ENCODE peak calls at places on chromosomes 7 and 10, in five cellular contexts. T is LoVo; X is NCI-H1930; R is stimulated activated CD8-positive, alpha-beta memory T cell treated with anti-CD3 and anti-CD28 coated beads, Interleukin-7, amount 100 ng/mL, for 24 hours; S is NCI-H1105 treated with DMSO at 0.1 percent for 48 hours. P is an unnamed sample.

GRCh38 chr7:57354679-57355338 is 95.2 kb upstream of the ZNF716 start:
- DNase-seq in R (no peak), S (no peak), X (no peak), T (no peak), P (no peak)

GRCh38 chr7:1663857-1664651 is 6.0 kb upstream of the ELFN1 start:
- DNase-seq in X (no peak), S (no peak), T (no peak), R (no peak), P (peak)

GRCh38 chr10:43361532-43362190 is 9.8 kb upstream of the FXYD4 start:
- DNase-seq in T (no peak), X (no peak), R (no peak), S (no peak), P (no peak)

GRCh38 chr10:119489572-119490326 is 52.8 kb downstream of the RGS10 start:
- DNase-seq in T (peak), S (no peak), X (peak), R (peak), P (peak)

GRCh38 chr7:70674268-70675025 is 457.5 kb upstream of the GALNT17 start:
- DNase-seq in X (no peak), R (no peak), T (no peak), S (peak), P (no peak)

GRCh38 chr7:114405427-114405826 is 9.2 kb upstream of the FOXP2 start:
- DNase-seq in X (no peak), S (peak), T (peak), R (no peak), P (no peak)

GRCh38 chr7:133679977-133680376 is 427.1 kb downstream of the EXOC4 start:
- DNase-seq in S (no peak), T (no peak), R (no peak), X (no peak), P (no peak)

GRCh38 chr7:107708956-107709355 is 35.0 kb upstream of the CBLL1 start:
- DNase-seq in S (no peak), X (no peak), T (no peak), R (no peak), P (no peak)

GRCh38 chr10:86523348-86523747 is 1.8 kb upstream of the WAPL start:
- DNase-seq in T (no peak), X (no peak), S (no peak), R (no peak), P (no peak)

GRCh38 chr7:95772298-95772770 is at the start of gene DYNC1I1:
- DNase-seq in S (peak), R (no peak), X (peak), T (peak), P (peak)

GRCh38 chr10:60643874-60644273 is 134.4 kb upstream of the CDK1 start:
- DNase-seq in S (no peak), X (no peak), T (no peak), R (no peak), P (no peak)

GRCh38 chr7:68441610-68442009 is 1156.7 kb upstream of the AUTS2 start:
- DNase-seq in X (peak), T (no peak), S (no peak), R (no peak), P (no peak)

GRCh38 chr10:43217563-43218205 is 49.2 kb downstream of the RASGEF1A start:
- DNase-seq in R (no peak), T (no peak), X (no peak), S (no peak), P (no peak)

GRCh38 chr7:107387573-107388219 is 82.2 kb upstream of the GPR22 start:
- DNase-seq in R (no peak), S (no peak), T (peak), X (no peak), P (no peak)

GRCh38 chr7:40015790-40016296 is 65.8 kb downstream of the CDK13 start:
- DNase-seq in R (no peak), X (no peak), S (peak), T (no peak), P (no peak)

GRCh38 chr10:118430190-118430589 is 88.1 kb upstream of the FAM204A start:
- DNase-seq in R (no peak), T (no peak), X (no peak), S (no peak), P (no peak)

GRCh38 chr7:36346260-36346831 is 43.3 kb upstream of the ANLN start:
- DNase-seq in T (no peak), X (no peak), R (no peak), S (no peak), P (no peak)

GRCh38 chr7:26198133-26198780 is 2.3 kb downstream of the HNRNPA2B1 start:
- DNase-seq in X (no peak), S (peak), R (no peak), T (peak), P (no peak)

GRCh38 chr7:128215739-128216138 is 25.3 kb upstream of the LEP start:
- DNase-seq in R (no peak), S (no peak), T (no peak), X (no peak), P (no peak)

GRCh38 chr7:22821702-22822485 is 755 bp downstream of the TOMM7 start:
- DNase-seq in T (peak), R (no peak), X (no peak), S (no peak), P (no peak)

GRCh38 chr10:49115015-49115795 is at the start of gene VSTM4:
- DNase-seq in T (no peak), X (no peak), R (no peak), S (no peak), P (peak)

GRCh38 chr7:11726251-11727155 is 105.5 kb downstream of the THSD7A start:
- DNase-seq in R (no peak), T (no peak), S (no peak), X (no peak), P (no peak)

GRCh38 chr10:50540069-50540825 is 83.5 kb downstream of the SGMS1 start:
- DNase-seq in T (no peak), X (no peak), R (no peak), S (no peak), P (no peak)

GRCh38 chr10:94383515-94383914 is 18.8 kb upstream of the TBC1D12 start:
- DNase-seq in S (no peak), X (no peak), T (no peak), R (no peak), P (no peak)

GRCh38 chr10:87646920-87647319 is 12.8 kb upstream of the PAPSS2 start:
- DNase-seq in T (no peak), X (no peak), S (no peak), R (no peak), P (no peak)

GRCh38 chr7:43248961-43249807 is 136.7 kb downstream of the HECW1 start:
- DNase-seq in T (peak), R (no peak), S (no peak), X (no peak), P (no peak)

GRCh38 chr7:85830982-85831381 is 644.1 kb upstream of the SEMA3D start:
- DNase-seq in S (no peak), X (no peak), R (no peak), T (no peak), P (no peak)

GRCh38 chr7:43700646-43701501 is 28.4 kb downstream of the COA1 start:
- DNase-seq in X (no peak), T (no peak), S (no peak), R (no peak), P (no peak)

GRCh38 chr7:149125189-149125863 is 798 bp downstream of the ZNF425 start:
- DNase-seq in X (no peak), S (no peak), R (no peak), T (no peak), P (no peak)

GRCh38 chr10:80077869-80078447 is 507 bp upstream of the TMEM254 start:
- DNase-seq in T (no peak), S (no peak), R (no peak), X (no peak), P (no peak)

GRCh38 chr7:1425292-1426136 is 33.8 kb downstream of the MICALL2 start:
- DNase-seq in T (no peak), R (no peak), S (peak), X (no peak), P (no peak)

GRCh38 chr7:192035-192649 is at the start of gene FAM20C:
- DNase-seq in T (peak), S (peak), R (peak), X (peak), P (peak)

GRCh38 chr7:37510043-37510634 is 61.5 kb upstream of the ELMO1 start:
- DNase-seq in R (no peak), X (peak), S (peak), T (no peak), P (no peak)

GRCh38 chr7:113263749-113264148 is 145.4 kb upstream of the SMIM30 start:
- DNase-seq in X (no peak), T (no peak), S (no peak), R (no peak), P (no peak)